ENCODE peak calls at places on chromosomes 13 and 19, in ten cellular contexts. One of them, this sample, is unnamed.

GRCh38 chr19:22616659-22617058 is 17.5 kb upstream of the ZNF492 start:
- DNase-seq in activated effector memory CD4-positive, alpha-beta T cell treated with anti-CD3 and anti-CD28 coated beads, Interleukin-2, amount 50 U/mL, for 16 hours: no peak
- DNase-seq in GM20000: no peak
- DNase-seq in stimulated activated CD4-positive, alpha-beta T cell treated with anti-CD3 and anti-CD28 coated beads, TNF-alpha, amount 100 ng/mL, for 4 hours: no peak
- DNase-seq in GDM1: no peak
- DNase-seq in CD4-positive, alpha-beta T cell: no peak
- DNase-seq in T-cell: no peak
- DNase-seq in RKO: no peak
- DNase-seq in HTR-8/SVneo: no peak
- DNase-seq in NCI-H1092 treated with DMSO at 0.1 percent for 48 hours: no peak
- DNase-seq in this sample: no peak

GRCh38 chr19:19410553-19411550 is 5.4 kb downstream of the GATAD2A start:
- DNase-seq in activated effector memory CD4-positive, alpha-beta T cell treated with anti-CD3 and anti-CD28 coated beads, Interleukin-2, amount 50 U/mL, for 16 hours: peak
- DNase-seq in GM20000: peak
- DNase-seq in stimulated activated CD4-positive, alpha-beta T cell treated with anti-CD3 and anti-CD28 coated beads, TNF-alpha, amount 100 ng/mL, for 4 hours: no peak
- DNase-seq in GDM1: no peak
- DNase-seq in CD4-positive, alpha-beta T cell: no peak
- DNase-seq in T-cell: no peak
- DNase-seq in RKO: no peak
- DNase-seq in HTR-8/SVneo: no peak
- DNase-seq in NCI-H1092 treated with DMSO at 0.1 percent for 48 hours: no peak
- DNase-seq in this sample: no peak

GRCh38 chr13:45851171-45851889 is at the start of gene SIAH3:
- DNase-seq in activated effector memory CD4-positive, alpha-beta T cell treated with anti-CD3 and anti-CD28 coated beads, Interleukin-2, amount 50 U/mL, for 16 hours: no peak
- DNase-seq in GM20000: no peak
- DNase-seq in stimulated activated CD4-positive, alpha-beta T cell treated with anti-CD3 and anti-CD28 coated beads, TNF-alpha, amount 100 ng/mL, for 4 hours: no peak
- DNase-seq in GDM1: no peak
- DNase-seq in CD4-positive, alpha-beta T cell: peak
- DNase-seq in T-cell: no peak
- DNase-seq in RKO: no peak
- DNase-seq in HTR-8/SVneo: no peak
- DNase-seq in NCI-H1092 treated with DMSO at 0.1 percent for 48 hours: peak
- DNase-seq in this sample: no peak

GRCh38 chr19:47601180-47601904 is 7.6 kb upstream of the BICRA start:
- DNase-seq in activated effector memory CD4-positive, alpha-beta T cell treated with anti-CD3 and anti-CD28 coated beads, Interleukin-2, amount 50 U/mL, for 16 hours: no peak
- DNase-seq in GM20000: no peak
- DNase-seq in stimulated activated CD4-positive, alpha-beta T cell treated with anti-CD3 and anti-CD28 coated beads, TNF-alpha, amount 100 ng/mL, for 4 hours: no peak
- DNase-seq in GDM1: no peak
- DNase-seq in CD4-positive, alpha-beta T cell: no peak
- DNase-seq in T-cell: no peak
- DNase-seq in RKO: no peak
- DNase-seq in HTR-8/SVneo: no peak
- DNase-seq in NCI-H1092 treated with DMSO at 0.1 percent for 48 hours: no peak
- DNase-seq in this sample: no peak

GRCh38 chr19:19059018-19059836 is 4.6 kb upstream of the SLC25A42 start:
- DNase-seq in activated effector memory CD4-positive, alpha-beta T cell treated with anti-CD3 and anti-CD28 coated beads, Interleukin-2, amount 50 U/mL, for 16 hours: no peak
- DNase-seq in GM20000: no peak
- DNase-seq in stimulated activated CD4-positive, alpha-beta T cell treated with anti-CD3 and anti-CD28 coated beads, TNF-alpha, amount 100 ng/mL, for 4 hours: no peak
- DNase-seq in GDM1: no peak
- DNase-seq in CD4-positive, alpha-beta T cell: no peak
- DNase-seq in T-cell: no peak
- DNase-seq in RKO: no peak
- DNase-seq in HTR-8/SVneo: no peak
- DNase-seq in NCI-H1092 treated with DMSO at 0.1 percent for 48 hours: no peak
- DNase-seq in this sample: no peak

GRCh38 chr19:514166-514663 is 6.9 kb downstream of the TPGS1 start:
- DNase-seq in activated effector memory CD4-positive, alpha-beta T cell treated with anti-CD3 and anti-CD28 coated beads, Interleukin-2, amount 50 U/mL, for 16 hours: no peak
- DNase-seq in GM20000: no peak
- DNase-seq in stimulated activated CD4-positive, alpha-beta T cell treated with anti-CD3 and anti-CD28 coated beads, TNF-alpha, amount 100 ng/mL, for 4 hours: no peak
- DNase-seq in GDM1: no peak
- DNase-seq in CD4-positive, alpha-beta T cell: no peak
- DNase-seq in T-cell: no peak
- DNase-seq in RKO: no peak
- DNase-seq in HTR-8/SVneo: no peak
- DNase-seq in NCI-H1092 treated with DMSO at 0.1 percent for 48 hours: no peak
- DNase-seq in this sample: no peak

GRCh38 chr19:33644284-33644836 is 22.6 kb downstream of the CHST8 start:
- DNase-seq in activated effector memory CD4-positive, alpha-beta T cell treated with anti-CD3 and anti-CD28 coated beads, Interleukin-2, amount 50 U/mL, for 16 hours: peak
- DNase-seq in GM20000: no peak
- DNase-seq in stimulated activated CD4-positive, alpha-beta T cell treated with anti-CD3 and anti-CD28 coated beads, TNF-alpha, amount 100 ng/mL, for 4 hours: no peak
- DNase-seq in GDM1: no peak
- DNase-seq in CD4-positive, alpha-beta T cell: no peak
- DNase-seq in T-cell: no peak
- DNase-seq in RKO: no peak
- DNase-seq in HTR-8/SVneo: no peak
- DNase-seq in NCI-H1092 treated with DMSO at 0.1 percent for 48 hours: no peak
- DNase-seq in this sample: no peak

GRCh38 chr13:40440990-40441820 is 225.2 kb downstream of the FOXO1 start:
- DNase-seq in activated effector memory CD4-positive, alpha-beta T cell treated with anti-CD3 and anti-CD28 coated beads, Interleukin-2, amount 50 U/mL, for 16 hours: no peak
- DNase-seq in GM20000: no peak
- DNase-seq in stimulated activated CD4-positive, alpha-beta T cell treated with anti-CD3 and anti-CD28 coated beads, TNF-alpha, amount 100 ng/mL, for 4 hours: no peak
- DNase-seq in GDM1: no peak
- DNase-seq in CD4-positive, alpha-beta T cell: no peak
- DNase-seq in T-cell: no peak
- DNase-seq in RKO: no peak
- DNase-seq in HTR-8/SVneo: no peak
- DNase-seq in NCI-H1092 treated with DMSO at 0.1 percent for 48 hours: no peak
- DNase-seq in this sample: no peak

GRCh38 chr13:113511361-113511760 is 20.9 kb upstream of the DCUN1D2 start:
- DNase-seq in activated effector memory CD4-positive, alpha-beta T cell treated with anti-CD3 and anti-CD28 coated beads, Interleukin-2, amount 50 U/mL, for 16 hours: no peak
- DNase-seq in GM20000: no peak
- DNase-seq in stimulated activated CD4-positive, alpha-beta T cell treated with anti-CD3 and anti-CD28 coated beads, TNF-alpha, amount 100 ng/mL, for 4 hours: no peak
- DNase-seq in GDM1: no peak
- DNase-seq in CD4-positive, alpha-beta T cell: no peak
- DNase-seq in T-cell: no peak
- DNase-seq in RKO: no peak
- DNase-seq in HTR-8/SVneo: no peak
- DNase-seq in NCI-H1092 treated with DMSO at 0.1 percent for 48 hours: no peak
- DNase-seq in this sample: no peak

GRCh38 chr13:95716231-95716630 is 39.3 kb downstream of the DNAJC3 start:
- DNase-seq in activated effector memory CD4-positive, alpha-beta T cell treated with anti-CD3 and anti-CD28 coated beads, Interleukin-2, amount 50 U/mL, for 16 hours: no peak
- DNase-seq in GM20000: no peak
- DNase-seq in stimulated activated CD4-positive, alpha-beta T cell treated with anti-CD3 and anti-CD28 coated beads, TNF-alpha, amount 100 ng/mL, for 4 hours: no peak
- DNase-seq in GDM1: no peak
- DNase-seq in CD4-positive, alpha-beta T cell: no peak
- DNase-seq in T-cell: no peak
- DNase-seq in RKO: no peak
- DNase-seq in HTR-8/SVneo: no peak
- DNase-seq in NCI-H1092 treated with DMSO at 0.1 percent for 48 hours: no peak
- DNase-seq in this sample: no peak

GRCh38 chr13:67134322-67135129 is 95.6 kb downstream of the PCDH9 start:
- DNase-seq in activated effector memory CD4-positive, alpha-beta T cell treated with anti-CD3 and anti-CD28 coated beads, Interleukin-2, amount 50 U/mL, for 16 hours: no peak
- DNase-seq in GM20000: no peak
- DNase-seq in stimulated activated CD4-positive, alpha-beta T cell treated with anti-CD3 and anti-CD28 coated beads, TNF-alpha, amount 100 ng/mL, for 4 hours: no peak
- DNase-seq in GDM1: no peak
- DNase-seq in CD4-positive, alpha-beta T cell: no peak
- DNase-seq in T-cell: no peak
- DNase-seq in RKO: no peak
- DNase-seq in HTR-8/SVneo: no peak
- DNase-seq in NCI-H1092 treated with DMSO at 0.1 percent for 48 hours: peak
- DNase-seq in this sample: no peak

GRCh38 chr13:113663934-113664333 is 3.1 kb upstream of the GRK1 start:
- DNase-seq in activated effector memory CD4-positive, alpha-beta T cell treated with anti-CD3 and anti-CD28 coated beads, Interleukin-2, amount 50 U/mL, for 16 hours: peak
- DNase-seq in GM20000: no peak
- DNase-seq in stimulated activated CD4-positive, alpha-beta T cell treated with anti-CD3 and anti-CD28 coated beads, TNF-alpha, amount 100 ng/mL, for 4 hours: no peak
- DNase-seq in GDM1: no peak
- DNase-seq in CD4-positive, alpha-beta T cell: peak
- DNase-seq in T-cell: no peak
- DNase-seq in RKO: no peak
- DNase-seq in HTR-8/SVneo: no peak
- DNase-seq in NCI-H1092 treated with DMSO at 0.1 percent for 48 hours: no peak
- DNase-seq in this sample: no peak

This sample was measured in BJ.